ENCODE peak calls at places on chromosomes 6 and 20, in eight cellular contexts. One of them, this sample, is unnamed.

GRCh38 chr6:22041797-22042489 is 254.9 kb downstream of the PRL start:
- DNase-seq in astrocyte of the spinal cord: peak; percentile 58
- DNase-seq in activated B cell treated with CpG ODN at 0.5 μM for 24 hours: no peak
- DNase-seq in nephron progenitor cell: no peak
- DNase-seq in CD8-positive, alpha-beta T cell: no peak
- DNase-seq in right lobe of liver: no peak
- DNase-seq in NB4: no peak
- DNase-seq in stomach: no peak
- DNase-seq in this sample: no peak

GRCh38 chr6:66556936-66557335 is 849.9 kb upstream of the EYS start:
- DNase-seq in astrocyte of the spinal cord: no peak
- DNase-seq in activated B cell treated with CpG ODN at 0.5 μM for 24 hours: no peak
- DNase-seq in nephron progenitor cell: no peak
- DNase-seq in CD8-positive, alpha-beta T cell: no peak
- DNase-seq in right lobe of liver: no peak
- DNase-seq in NB4: no peak
- DNase-seq in stomach: no peak
- DNase-seq in this sample: no peak

GRCh38 chr6:6998194-6998569 is 109.6 kb upstream of the RREB1 start:
- DNase-seq in astrocyte of the spinal cord: no peak
- DNase-seq in activated B cell treated with CpG ODN at 0.5 μM for 24 hours: no peak
- DNase-seq in nephron progenitor cell: no peak
- DNase-seq in CD8-positive, alpha-beta T cell: no peak
- DNase-seq in right lobe of liver: no peak
- DNase-seq in NB4: no peak
- DNase-seq in stomach: no peak
- DNase-seq in this sample: no peak

GRCh38 chr6:99393366-99393697 is 663 bp downstream of the COQ3 start:
- DNase-seq in astrocyte of the spinal cord: no peak
- DNase-seq in activated B cell treated with CpG ODN at 0.5 μM for 24 hours: no peak
- DNase-seq in nephron progenitor cell: no peak
- DNase-seq in CD8-positive, alpha-beta T cell: no peak
- DNase-seq in right lobe of liver: no peak
- DNase-seq in NB4: no peak
- DNase-seq in stomach: no peak
- DNase-seq in this sample: no peak

GRCh38 chr6:19994909-19995308 is 157.7 kb downstream of the ID4 start:
- DNase-seq in astrocyte of the spinal cord: no peak
- DNase-seq in activated B cell treated with CpG ODN at 0.5 μM for 24 hours: no peak
- DNase-seq in nephron progenitor cell: no peak
- DNase-seq in CD8-positive, alpha-beta T cell: no peak
- DNase-seq in right lobe of liver: no peak
- DNase-seq in NB4: no peak
- DNase-seq in stomach: no peak
- DNase-seq in this sample: no peak

GRCh38 chr6:166456360-166457156 is 73.8 kb upstream of the MPC1 start:
- DNase-seq in astrocyte of the spinal cord: peak; percentile 39
- DNase-seq in activated B cell treated with CpG ODN at 0.5 μM for 24 hours: no peak
- DNase-seq in nephron progenitor cell: no peak
- DNase-seq in CD8-positive, alpha-beta T cell: no peak
- DNase-seq in right lobe of liver: no peak
- DNase-seq in NB4: peak; percentile 33
- DNase-seq in stomach: no peak
- DNase-seq in this sample: no peak

GRCh38 chr6:81938014-81938761 is 185.7 kb upstream of the TENT5A start:
- DNase-seq in astrocyte of the spinal cord: peak; percentile 91
- DNase-seq in activated B cell treated with CpG ODN at 0.5 μM for 24 hours: no peak
- DNase-seq in nephron progenitor cell: no peak
- DNase-seq in CD8-positive, alpha-beta T cell: no peak
- DNase-seq in right lobe of liver: no peak
- DNase-seq in NB4: peak; percentile 92
- DNase-seq in stomach: no peak
- DNase-seq in this sample: no peak

GRCh38 chr6:138722425-138723371 is 50.9 kb upstream of the CCDC28A start:
- DNase-seq in astrocyte of the spinal cord: peak; percentile 98
- DNase-seq in activated B cell treated with CpG ODN at 0.5 μM for 24 hours: no peak
- DNase-seq in nephron progenitor cell: no peak
- DNase-seq in CD8-positive, alpha-beta T cell: no peak
- DNase-seq in right lobe of liver: no peak
- DNase-seq in NB4: peak; percentile 73
- DNase-seq in stomach: no peak
- DNase-seq in this sample: no peak

GRCh38 chr6:122755901-122756300 is 23.6 kb upstream of the FABP7 start:
- DNase-seq in astrocyte of the spinal cord: no peak
- DNase-seq in activated B cell treated with CpG ODN at 0.5 μM for 24 hours: no peak
- DNase-seq in nephron progenitor cell: no peak
- DNase-seq in CD8-positive, alpha-beta T cell: no peak
- DNase-seq in right lobe of liver: no peak
- DNase-seq in NB4: no peak
- DNase-seq in stomach: no peak
- DNase-seq in this sample: no peak

GRCh38 chr6:165574770-165575549 is 88.1 kb downstream of the PDE10A start:
- DNase-seq in astrocyte of the spinal cord: peak; percentile 44
- DNase-seq in activated B cell treated with CpG ODN at 0.5 μM for 24 hours: no peak
- DNase-seq in nephron progenitor cell: no peak
- DNase-seq in CD8-positive, alpha-beta T cell: no peak
- DNase-seq in right lobe of liver: no peak
- DNase-seq in NB4: no peak
- DNase-seq in stomach: no peak
- DNase-seq in this sample: no peak

GRCh38 chr20:35171753-35172433 is at the start of gene PROCR:
- DNase-seq in astrocyte of the spinal cord: peak; percentile 91
- DNase-seq in activated B cell treated with CpG ODN at 0.5 μM for 24 hours: no peak
- DNase-seq in nephron progenitor cell: peak; percentile 57
- DNase-seq in CD8-positive, alpha-beta T cell: peak; percentile 56
- DNase-seq in right lobe of liver: peak; percentile 75
- DNase-seq in NB4: peak; percentile 76
- DNase-seq in stomach: peak; percentile 72
- DNase-seq in this sample: no peak

GRCh38 chr6:108736832-108737231 is 111.4 kb upstream of the ARMC2 start:
- DNase-seq in astrocyte of the spinal cord: peak; percentile 77
- DNase-seq in activated B cell treated with CpG ODN at 0.5 μM for 24 hours: no peak
- DNase-seq in nephron progenitor cell: no peak
- DNase-seq in CD8-positive, alpha-beta T cell: no peak
- DNase-seq in right lobe of liver: no peak
- DNase-seq in NB4: peak; percentile 60
- DNase-seq in stomach: no peak
- DNase-seq in this sample: no peak

GRCh38 chr6:2196079-2196679 is 49.2 kb downstream of the GMDS start:
- DNase-seq in astrocyte of the spinal cord: peak; percentile 64
- DNase-seq in activated B cell treated with CpG ODN at 0.5 μM for 24 hours: no peak
- DNase-seq in nephron progenitor cell: peak; percentile 33
- DNase-seq in CD8-positive, alpha-beta T cell: no peak
- DNase-seq in right lobe of liver: no peak
- DNase-seq in NB4: peak; percentile 62
- DNase-seq in stomach: no peak
- DNase-seq in this sample: no peak

GRCh38 chr6:63813531-63813930 is 177.9 kb downstream of the PHF3 start:
- DNase-seq in astrocyte of the spinal cord: no peak
- DNase-seq in activated B cell treated with CpG ODN at 0.5 μM for 24 hours: no peak
- DNase-seq in nephron progenitor cell: no peak
- DNase-seq in CD8-positive, alpha-beta T cell: no peak
- DNase-seq in right lobe of liver: no peak
- DNase-seq in NB4: no peak
- DNase-seq in stomach: no peak
- DNase-seq in this sample: no peak

GRCh38 chr20:7392551-7392950 is 547.7 kb downstream of the HAO1 start:
- DNase-seq in astrocyte of the spinal cord: peak; percentile 48
- DNase-seq in activated B cell treated with CpG ODN at 0.5 μM for 24 hours: no peak
- DNase-seq in nephron progenitor cell: no peak
- DNase-seq in CD8-positive, alpha-beta T cell: no peak
- DNase-seq in right lobe of liver: no peak
- DNase-seq in NB4: no peak
- DNase-seq in stomach: no peak
- DNase-seq in this sample: no peak

GRCh38 chr6:2020909-2021308 is 224.5 kb downstream of the GMDS start:
- DNase-seq in astrocyte of the spinal cord: peak; percentile 71
- DNase-seq in activated B cell treated with CpG ODN at 0.5 μM for 24 hours: no peak
- DNase-seq in nephron progenitor cell: no peak
- DNase-seq in CD8-positive, alpha-beta T cell: no peak
- DNase-seq in right lobe of liver: no peak
- DNase-seq in NB4: peak; percentile 80
- DNase-seq in stomach: no peak
- DNase-seq in this sample: no peak

GRCh38 chr6:3137057-3137777 is 18.7 kb downstream of the BPHL start:
- DNase-seq in astrocyte of the spinal cord: no peak
- DNase-seq in activated B cell treated with CpG ODN at 0.5 μM for 24 hours: no peak
- DNase-seq in nephron progenitor cell: no peak
- DNase-seq in CD8-positive, alpha-beta T cell: no peak
- DNase-seq in right lobe of liver: no peak
- DNase-seq in NB4: no peak
- DNase-seq in stomach: no peak
- DNase-seq in this sample: no peak

GRCh38 chr6:43186706-43187105 is 4.7 kb downstream of the CUL9 start:
- DNase-seq in astrocyte of the spinal cord: no peak
- DNase-seq in activated B cell treated with CpG ODN at 0.5 μM for 24 hours: no peak
- DNase-seq in nephron progenitor cell: no peak
- DNase-seq in CD8-positive, alpha-beta T cell: no peak
- DNase-seq in right lobe of liver: no peak
- DNase-seq in NB4: no peak
- DNase-seq in stomach: no peak
- DNase-seq in this sample: no peak

GRCh38 chr6:5958948-5959347 is 47.8 kb downstream of the NRN1 start:
- DNase-seq in astrocyte of the spinal cord: no peak
- DNase-seq in activated B cell treated with CpG ODN at 0.5 μM for 24 hours: no peak
- DNase-seq in nephron progenitor cell: no peak
- DNase-seq in CD8-positive, alpha-beta T cell: no peak
- DNase-seq in right lobe of liver: no peak
- DNase-seq in NB4: no peak
- DNase-seq in stomach: no peak
- DNase-seq in this sample: no peak

GRCh38 chr6:8170245-8170644 is 67.9 kb upstream of the EEF1E1 start:
- DNase-seq in astrocyte of the spinal cord: no peak
- DNase-seq in activated B cell treated with CpG ODN at 0.5 μM for 24 hours: no peak
- DNase-seq in nephron progenitor cell: no peak
- DNase-seq in CD8-positive, alpha-beta T cell: no peak
- DNase-seq in right lobe of liver: no peak
- DNase-seq in NB4: no peak
- DNase-seq in stomach: no peak
- DNase-seq in this sample: no peak
- TF ChIP-seq CTCF in astrocyte of the spinal cord: peak; percentile 2
- TF ChIP-seq CTCF in activated B cell treated with CpG ODN at 0.5 μM for 24 hours: no peak
- TF ChIP-seq CTCF in nephron progenitor cell: no peak
- TF ChIP-seq CTCF in CD8-positive, alpha-beta T cell: no peak
- TF ChIP-seq CTCF in right lobe of liver: no peak
- TF ChIP-seq CTCF in NB4: peak; percentile 14
- TF ChIP-seq CTCF in stomach: no peak
- TF ChIP-seq CTCF in this sample: peak; percentile 24

GRCh38 chr6:97923249-97923648 is 640.2 kb upstream of the MMS22L start:
- DNase-seq in astrocyte of the spinal cord: no peak
- DNase-seq in activated B cell treated with CpG ODN at 0.5 μM for 24 hours: no peak
- DNase-seq in nephron progenitor cell: no peak
- DNase-seq in CD8-positive, alpha-beta T cell: no peak
- DNase-seq in right lobe of liver: no peak
- DNase-seq in NB4: no peak
- DNase-seq in stomach: no peak
- DNase-seq in this sample: no peak

GRCh38 chr6:97919631-97920030 is 636.6 kb upstream of the MMS22L start:
- DNase-seq in astrocyte of the spinal cord: peak; percentile 3
- DNase-seq in activated B cell treated with CpG ODN at 0.5 μM for 24 hours: no peak
- DNase-seq in nephron progenitor cell: no peak
- DNase-seq in CD8-positive, alpha-beta T cell: no peak
- DNase-seq in right lobe of liver: no peak
- DNase-seq in NB4: no peak
- DNase-seq in stomach: no peak
- DNase-seq in this sample: no peak

GRCh38 chr6:97925504-97925903 is 642.5 kb upstream of the MMS22L start:
- DNase-seq in astrocyte of the spinal cord: no peak
- DNase-seq in activated B cell treated with CpG ODN at 0.5 μM for 24 hours: no peak
- DNase-seq in nephron progenitor cell: no peak
- DNase-seq in CD8-positive, alpha-beta T cell: no peak
- DNase-seq in right lobe of liver: no peak
- DNase-seq in NB4: no peak
- DNase-seq in stomach: no peak
- DNase-seq in this sample: no peak
- TF ChIP-seq CTCF in astrocyte of the spinal cord: no peak
- TF ChIP-seq CTCF in activated B cell treated with CpG ODN at 0.5 μM for 24 hours: no peak
- TF ChIP-seq CTCF in nephron progenitor cell: no peak
- TF ChIP-seq CTCF in CD8-positive, alpha-beta T cell: no peak
- TF ChIP-seq CTCF in right lobe of liver: peak; percentile 7
- TF ChIP-seq CTCF in NB4: no peak
- TF ChIP-seq CTCF in stomach: no peak
- TF ChIP-seq CTCF in this sample: peak; percentile 51

GRCh38 chr6:169961772-169962561 is 210.5 kb downstream of the ERMARD start:
- DNase-seq in astrocyte of the spinal cord: no peak
- DNase-seq in activated B cell treated with CpG ODN at 0.5 μM for 24 hours: peak; percentile 20
- DNase-seq in nephron progenitor cell: peak; percentile 71
- DNase-seq in CD8-positive, alpha-beta T cell: peak; percentile 55
- DNase-seq in right lobe of liver: peak; percentile 59
- DNase-seq in NB4: no peak
- DNase-seq in stomach: peak; percentile 24
- DNase-seq in this sample: peak; percentile 45
- TF ChIP-seq CTCF in astrocyte of the spinal cord: no peak
- TF ChIP-seq CTCF in activated B cell treated with CpG ODN at 0.5 μM for 24 hours: no peak
- TF ChIP-seq CTCF in nephron progenitor cell: peak; percentile 55
- TF ChIP-seq CTCF in CD8-positive, alpha-beta T cell: peak; percentile 43
- TF ChIP-seq CTCF in right lobe of liver: peak; percentile 40
- TF ChIP-seq CTCF in NB4: no peak
- TF ChIP-seq CTCF in stomach: peak; percentile 32
- TF ChIP-seq CTCF in this sample: peak; percentile 67

DNA sequence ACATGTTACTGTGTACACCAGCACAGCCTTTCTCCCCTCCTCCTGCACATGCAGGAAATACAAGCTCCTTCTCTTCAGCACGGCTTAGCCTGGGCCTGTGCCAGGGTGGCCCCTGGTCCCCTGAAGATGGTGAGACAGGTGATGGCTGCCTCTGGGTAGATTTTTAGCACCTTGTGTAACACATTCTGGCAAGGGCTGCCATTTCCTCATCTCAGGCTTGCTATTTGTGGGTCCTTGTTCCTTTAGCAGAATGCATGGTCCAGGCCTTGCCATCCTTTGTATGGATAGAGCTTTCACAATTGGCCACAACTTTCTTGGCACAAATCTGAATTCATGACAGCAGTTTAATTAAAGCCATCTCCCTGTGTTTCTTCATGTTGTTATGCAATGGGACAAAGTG is 151.3 kb downstream of the CDC5L start:
- DNase-seq in astrocyte of the spinal cord: no peak
- DNase-seq in activated B cell treated with CpG ODN at 0.5 μM for 24 hours: no peak
- DNase-seq in nephron progenitor cell: no peak
- DNase-seq in CD8-positive, alpha-beta T cell: no peak
- DNase-seq in right lobe of liver: no peak
- DNase-seq in NB4: no peak
- DNase-seq in stomach: no peak
- DNase-seq in this sample: no peak
- TF ChIP-seq CTCF in astrocyte of the spinal cord: no peak
- TF ChIP-seq CTCF in activated B cell treated with CpG ODN at 0.5 μM for 24 hours: no peak
- TF ChIP-seq CTCF in nephron progenitor cell: no peak
- TF ChIP-seq CTCF in CD8-positive, alpha-beta T cell: no peak
- TF ChIP-seq CTCF in right lobe of liver: no peak
- TF ChIP-seq CTCF in NB4: no peak
- TF ChIP-seq CTCF in stomach: no peak
- TF ChIP-seq CTCF in this sample: no peak